ENCODE peak calls at places on chromosomes 13 and 19, in five cellular contexts. O, H, V, P and R are unnamed samples.

GRCh38 chr19:14400913-14401312 is 18.2 kb downstream of the DDX39A start:
- DNase-seq in O (no peak), H (no peak), V (no peak), P (no peak), R (no peak)

GRCh38 chr19:1987197-1988187 is 28.0 kb downstream of the BTBD2 start:
- DNase-seq in O (no peak), H (no peak), V (no peak), P (no peak), R (no peak)

GRCh38 chr19:14694867-14695266 is 5.0 kb downstream of the ZNF333 start:
- DNase-seq in O (no peak), H (no peak), V (no peak), P (no peak), R (no peak)

GRCh38 chr19:30739394-30739793 is 367.2 kb downstream of the ZNF536 start:
- DNase-seq in O (no peak), H (no peak), V (no peak), P (no peak), R (no peak)

GRCh38 chr19:4415352-4415751 is 12.9 kb downstream of the CHAF1A start:
- DNase-seq in O (no peak), H (no peak), V (no peak), P (peak), R (no peak)

GRCh38 chr13:50594276-50594970 is 249.1 kb downstream of the DLEU7 start:
- DNase-seq in O (no peak), H (peak), V (no peak), P (no peak), R (no peak)

GRCh38 chr13:30431269-30431950 is 9.1 kb downstream of the UBE2L5 start:
- DNase-seq in O (no peak), H (no peak), V (no peak), P (no peak), R (no peak)

GRCh38 chr13:90414691-90415596 is 932.5 kb upstream of the MIR17HG start:
- DNase-seq in O (peak), H (no peak), V (no peak), P (peak), R (peak)

GRCh38 chr13:110677731-110678545 is 28.0 kb downstream of the CARS2 start:
- DNase-seq in O (no peak), H (no peak), V (no peak), P (peak), R (no peak)

GRCh38 chr13:27826379-27827353 is 34.4 kb downstream of the GSX1 start:
- DNase-seq in O (peak), H (peak), V (peak), P (peak), R (peak)

GRCh38 chr13:70088926-70089325 is 18.7 kb upstream of the ATXN8OS start:
- DNase-seq in O (no peak), H (no peak), V (no peak), P (no peak), R (no peak)

GRCh38 chr19:50368649-50369570 is 3.5 kb upstream of the NAPSA start:
- DNase-seq in O (peak), H (peak), V (peak), P (peak), R (peak)

GRCh38 chr13:31639443-31640163 is 99.7 kb upstream of the RXFP2 start:
- DNase-seq in O (no peak), H (no peak), V (no peak), P (peak), R (no peak)

GRCh38 chr13:59112375-59112774 is 1051.4 kb downstream of the DIAPH3 start:
- DNase-seq in O (peak), H (no peak), V (no peak), P (peak), R (peak)

GRCh38 chr19:54662730-54663129 is at the start of gene LILRB4:
- DNase-seq in O (no peak), H (no peak), V (no peak), P (no peak), R (no peak)

GRCh38 chr19:43582495-43582894 is 6.9 kb downstream of the PINLYP start:
- DNase-seq in O (no peak), H (no peak), V (no peak), P (no peak), R (no peak)

GRCh38 chr19:28489126-28489660 is 723.8 kb downstream of the UQCRFS1 start:
- DNase-seq in O (no peak), H (no peak), V (no peak), P (no peak), R (no peak)

GRCh38 chr19:491146-491741 is 5.0 kb upstream of the MADCAM1 start:
- DNase-seq in O (no peak), H (no peak), V (no peak), P (no peak), R (no peak)

GRCh38 chr19:57068921-57069697 is 50.7 kb upstream of the USP29 start:
- DNase-seq in O (no peak), H (no peak), V (no peak), P (no peak), R (no peak)
- TF ChIP-seq CTCF in O (no peak), H (no peak), V (no peak), P (no peak), R (peak)

GRCh38 chr13:71760226-71760591 is 106.8 kb downstream of the DACH1 start:
- DNase-seq in O (no peak), H (peak), V (no peak), P (no peak), R (no peak)

GRCh38 chr13:71758823-71759222 is 108.2 kb downstream of the DACH1 start:
- DNase-seq in O (no peak), H (peak), V (no peak), P (peak), R (no peak)

GRCh38 chr13:71751074-71751473 is 115.9 kb downstream of the DACH1 start:
- DNase-seq in O (no peak), H (no peak), V (no peak), P (no peak), R (no peak)

GRCh38 chr13:71759506-71760225 is 107.3 kb downstream of the DACH1 start:
- DNase-seq in O (no peak), H (no peak), V (no peak), P (no peak), R (no peak)

DNA sequence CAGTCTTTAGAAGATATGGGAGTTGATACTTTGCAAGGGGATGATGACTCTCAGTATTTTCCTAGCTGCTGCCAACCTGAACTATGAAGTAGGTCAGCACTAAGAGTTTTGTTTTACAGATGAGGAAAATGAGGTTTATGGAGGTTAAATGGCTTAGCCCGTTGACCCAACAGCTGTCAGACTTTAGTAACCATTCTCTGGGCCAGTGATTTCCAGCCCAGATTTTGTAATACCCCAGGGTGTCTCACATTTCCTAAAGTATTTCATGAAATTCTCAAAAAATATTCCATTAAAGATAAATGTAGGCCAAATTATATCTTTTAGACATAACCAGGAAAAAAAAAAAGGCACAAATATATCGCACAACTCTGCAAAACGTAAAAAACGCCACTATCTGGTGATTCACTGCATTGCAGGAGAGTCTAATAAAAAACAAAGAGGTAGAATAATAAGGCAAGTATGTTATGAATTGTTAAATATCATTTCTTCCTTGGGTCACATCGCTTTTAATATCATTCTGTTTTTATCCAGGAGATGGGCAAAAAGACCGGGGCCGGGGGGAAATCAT is 112.5 kb downstream of the DACH1 start:
- DNase-seq in O (no peak), H (no peak), V (no peak), P (no peak), R (no peak)
- TF ChIP-seq CTCF in O (no peak), H (no peak), V (no peak), P (no peak), R (no peak)

GRCh38 chr13:76885203-76886004 is 801 bp downstream of the KCTD12 start:
- DNase-seq in O (no peak), H (peak), V (peak), P (peak), R (peak)

GRCh38 chr13:76882431-76882830 is 3.8 kb downstream of the KCTD12 start:
- DNase-seq in O (no peak), H (no peak), V (no peak), P (peak), R (peak)

GRCh38 chr13:76884571-76885202 is 1.5 kb downstream of the KCTD12 start:
- DNase-seq in O (no peak), H (no peak), V (no peak), P (peak), R (peak)

GRCh38 chr13:76886005-76886291 is 257 bp downstream of the KCTD12 start:
- DNase-seq in O (no peak), H (no peak), V (no peak), P (no peak), R (no peak)

DNA sequence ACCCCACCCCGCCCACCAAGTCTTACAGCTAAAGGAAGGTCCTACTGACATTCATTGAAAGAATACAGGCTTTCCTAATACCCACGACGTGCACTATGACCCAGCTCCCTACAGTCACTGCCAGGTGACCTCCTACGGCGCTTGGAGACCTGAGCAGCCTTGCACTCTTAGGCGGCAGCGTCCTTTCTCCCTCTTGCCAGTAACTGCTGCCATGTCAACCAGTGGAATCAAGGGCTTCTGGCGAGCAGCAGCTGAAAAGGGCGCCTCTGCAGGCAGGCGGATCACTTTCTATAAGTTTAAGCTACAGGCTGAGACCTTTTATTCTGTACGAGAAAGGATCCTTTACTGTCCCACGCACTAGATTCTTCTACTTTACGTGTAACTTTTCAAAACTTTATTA is 2.0 kb downstream of the KCTD12 start:
- DNase-seq in O (no peak), H (peak), V (peak), P (peak), R (peak)
- TF ChIP-seq CTCF in O (no peak), H (no peak), V (no peak), P (peak), R (peak)

DNA sequence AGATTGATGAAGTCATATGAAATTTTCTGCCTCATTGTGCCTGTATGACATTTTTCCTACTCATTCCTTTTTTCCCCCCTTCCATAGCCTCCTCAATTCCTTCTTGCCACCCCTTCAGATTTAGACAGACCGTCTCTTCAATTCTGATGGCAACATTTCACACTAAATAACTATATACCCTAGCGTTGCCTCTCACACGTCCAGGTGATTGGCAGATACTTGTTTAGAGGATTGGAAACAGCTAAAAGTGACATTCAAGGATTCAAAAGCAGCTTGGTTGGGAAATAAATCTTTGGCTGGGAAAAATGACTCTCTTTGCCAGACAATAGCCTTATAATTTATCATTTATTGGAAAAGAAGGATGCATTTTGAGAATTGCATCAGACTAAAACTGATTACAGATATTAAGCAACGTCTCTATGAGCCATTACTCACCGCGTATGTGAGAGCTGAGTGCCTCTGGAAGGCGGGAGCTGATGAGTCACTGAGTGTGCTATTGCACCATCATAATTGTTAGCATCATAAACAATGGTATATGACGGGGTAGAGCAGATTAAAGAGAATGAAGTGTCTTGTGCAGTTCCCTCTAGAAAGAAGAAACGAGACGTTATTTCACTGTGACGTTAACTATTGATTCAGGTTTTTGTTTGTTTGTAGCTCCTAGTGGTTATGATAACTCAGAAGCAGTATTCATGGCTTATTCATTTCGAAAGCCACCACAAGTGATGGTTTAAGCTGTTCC is 61.1 kb upstream of the FAM216B start:
- DNase-seq in O (peak), H (no peak), V (no peak), P (peak), R (peak)
- TF ChIP-seq CTCF in O (no peak), H (no peak), V (no peak), P (no peak), R (no peak)

GRCh38 chr19:7992575-7992974 is 12.9 kb downstream of the ELAVL1 start:
- DNase-seq in O (no peak), H (no peak), V (no peak), P (no peak), R (no peak)

GRCh38 chr19:7994923-7995682 is 10.3 kb downstream of the ELAVL1 start:
- DNase-seq in O (no peak), H (no peak), V (no peak), P (no peak), R (no peak)

GRCh38 chr19:7993560-7993959 is 11.9 kb downstream of the ELAVL1 start:
- DNase-seq in O (no peak), H (no peak), V (no peak), P (no peak), R (no peak)

GRCh38 chr19:7995756-7996155 is 9.7 kb downstream of the ELAVL1 start:
- DNase-seq in O (no peak), H (no peak), V (no peak), P (no peak), R (no peak)

GRCh38 chr19:7994114-7994513 is 11.3 kb downstream of the ELAVL1 start:
- DNase-seq in O (no peak), H (no peak), V (no peak), P (no peak), R (no peak)
- TF ChIP-seq CTCF in O (no peak), H (no peak), V (no peak), P (no peak), R (no peak)